ENCODE peak calls at places on chromosomes 1 and 21, in four cellular contexts. G, N, L and B are unnamed samples.

GRCh38 chr21:35611752-35612151 is 448.6 kb downstream of the SETD4 start:
- DNase-seq in G (no peak), N (no peak), L (no peak), B (no peak)

GRCh38 chr1:114319480-114319879 is 165.8 kb upstream of the SYT6 start:
- DNase-seq in G (no peak), N (no peak), L (no peak), B (no peak)

GRCh38 chr1:51231121-51231520 is 5.0 kb upstream of the RNF11 start:
- DNase-seq in G (no peak), N (no peak), L (no peak), B (no peak)

GRCh38 chr1:204139088-204139487 is 12.8 kb downstream of the ETNK2 start:
- DNase-seq in G (no peak), N (no peak), L (no peak), B (no peak)

GRCh38 chr1:41108696-41109284 is 87.3 kb upstream of the SLFNL1 start:
- DNase-seq in G (no peak), N (peak), L (no peak), B (no peak)

GRCh38 chr1:24364975-24365678 is 46.0 kb downstream of the GRHL3 start:
- DNase-seq in G (no peak), N (no peak), L (peak), B (no peak)

GRCh38 chr1:217482356-217483102 is 148.4 kb downstream of the GPATCH2 start:
- DNase-seq in G (no peak), N (peak), L (no peak), B (no peak)

GRCh38 chr1:98792123-98792522 is 130.6 kb downstream of the SNX7 start:
- DNase-seq in G (no peak), N (no peak), L (no peak), B (no peak)

GRCh38 chr1:31674626-31675025 is 29.2 kb downstream of the COL16A1 start:
- DNase-seq in G (no peak), N (no peak), L (no peak), B (no peak)

GRCh38 chr1:247415423-247416361 is at the start of gene NLRP3:
- DNase-seq in G (no peak), N (no peak), L (no peak), B (no peak)

GRCh38 chr1:24487455-24487854 is 15.2 kb upstream of the RCAN3 start:
- DNase-seq in G (no peak), N (no peak), L (no peak), B (no peak)

GRCh38 chr1:212585210-212585609 is 23.4 kb upstream of the ATF3 start:
- DNase-seq in G (no peak), N (no peak), L (no peak), B (no peak)

GRCh38 chr1:150192012-150192411 is 42.3 kb downstream of the PLEKHO1 start:
- DNase-seq in G (no peak), N (no peak), L (no peak), B (no peak)

GRCh38 chr1:40651138-40651857 is 14.2 kb downstream of the RIMS3 start:
- DNase-seq in G (no peak), N (no peak), L (peak), B (no peak)

GRCh38 chr21:45372732-45373355 is 32.1 kb upstream of the COL18A1 start:
- DNase-seq in G (no peak), N (no peak), L (no peak), B (no peak)

GRCh38 chr1:43986712-43987111 is 4.7 kb upstream of the CCDC24 start:
- DNase-seq in G (no peak), N (no peak), L (peak), B (no peak)

GRCh38 chr1:212433577-212434462 is 1.1 kb downstream of the NENF start:
- DNase-seq in G (no peak), N (no peak), L (no peak), B (no peak)

GRCh38 chr1:164759945-164760584 is 201.1 kb downstream of the PBX1 start:
- DNase-seq in G (no peak), N (no peak), L (no peak), B (no peak)

GRCh38 chr21:45016491-45017375 is 57.6 kb upstream of the ADARB1 start:
- DNase-seq in G (peak), N (no peak), L (no peak), B (no peak)

GRCh38 chr1:145884675-145885074 is 991 bp downstream of the ANKRD35 start:
- DNase-seq in G (no peak), N (peak), L (no peak), B (no peak)

GRCh38 chr1:92483442-92484170 is 3.1 kb downstream of the GFI1 start:
- DNase-seq in G (no peak), N (no peak), L (peak), B (no peak)

GRCh38 chr1:55931272-55931940 is 648.0 kb downstream of the PLPP3 start:
- DNase-seq in G (no peak), N (no peak), L (no peak), B (no peak)

GRCh38 chr1:19799233-19799876 is 361 bp downstream of the TMCO4 start:
- DNase-seq in G (no peak), N (no peak), L (peak), B (no peak)

GRCh38 chr1:56811331-56811730 is 7.9 kb downstream of the FYB2 start:
- DNase-seq in G (no peak), N (no peak), L (no peak), B (no peak)

GRCh38 chr1:171212607-171213347 is 27.7 kb downstream of the FMO2 start:
- DNase-seq in G (no peak), N (no peak), L (no peak), B (no peak)

GRCh38 chr1:59077739-59078503 is 219.0 kb upstream of the FGGY start:
- DNase-seq in G (no peak), N (no peak), L (no peak), B (no peak)

GRCh38 chr1:72498393-72498792 is 216.1 kb upstream of the NEGR1 start:
- DNase-seq in G (no peak), N (no peak), L (no peak), B (no peak)

GRCh38 chr1:243483952-243484351 is 228.1 kb downstream of the SDCCAG8 start:
- DNase-seq in G (no peak), N (no peak), L (no peak), B (no peak)

GRCh38 chr1:112359961-112360767 is 35.9 kb upstream of the CTTNBP2NL start:
- DNase-seq in G (no peak), N (no peak), L (peak), B (no peak)

GRCh38 chr1:212561501-212561931 is 47.0 kb upstream of the ATF3 start:
- DNase-seq in G (no peak), N (no peak), L (no peak), B (no peak)

GRCh38 chr1:150613061-150613920 is 16.1 kb downstream of the ENSA start:
- DNase-seq in G (no peak), N (peak), L (peak), B (peak)

GRCh38 chr1:162612606-162613400 is 19.5 kb upstream of the DDR2 start:
- DNase-seq in G (no peak), N (no peak), L (no peak), B (no peak)

GRCh38 chr1:25520446-25521061 is 22.9 kb upstream of the LDLRAP1 start:
- DNase-seq in G (no peak), N (no peak), L (peak), B (no peak)

GRCh38 chr1:75341537-75341936 is 207.3 kb downstream of the LHX8 start:
- DNase-seq in G (no peak), N (no peak), L (no peak), B (no peak)

GRCh38 chr1:68442822-68443556 is 6.8 kb downstream of the RPE65 start:
- DNase-seq in G (no peak), N (peak), L (peak), B (no peak)

GRCh38 chr1:5977494-5978444 is 14.5 kb downstream of the NPHP4 start:
- DNase-seq in G (peak), N (no peak), L (no peak), B (no peak)